ENCODE peak calls at places on chromosome 9, in six cellular contexts. One of them, this sample, is unnamed. For H3K9me3, the result is how much of the 10 kb centered on the place peaks cover.

GRCh38 chr9:117354252-117354847 is 60.5 kb downstream of the ASTN2 start:
- DNase-seq in GM23248: no peak
- DNase-seq in CD4-positive, alpha-beta T cell: no peak
- DNase-seq in HepG2: no peak
- DNase-seq in A549: no peak
- DNase-seq in heart right ventricle: no peak
- DNase-seq in this sample: no peak

GRCh38 chr9:33676746-33677505 is 118.4 kb upstream of the PRSS3 start:
- DNase-seq in CD4-positive, alpha-beta T cell: peak
- DNase-seq in HepG2: no peak
- DNase-seq in heart right ventricle: peak
- DNase-seq in A549: peak
- DNase-seq in GM23248: peak
- DNase-seq in this sample: peak

GRCh38 chr9:133967024-133967741 is 24.9 kb downstream of the VAV2 start:
- DNase-seq in HepG2: no peak
- DNase-seq in A549: no peak
- DNase-seq in heart right ventricle: no peak
- DNase-seq in CD4-positive, alpha-beta T cell: no peak
- DNase-seq in GM23248: no peak
- DNase-seq in this sample: no peak

GRCh38 chr9:91156451-91157234 is 205.1 kb downstream of the AUH start:
- DNase-seq in CD4-positive, alpha-beta T cell: no peak
- DNase-seq in A549: no peak
- DNase-seq in GM23248: peak
- DNase-seq in heart right ventricle: no peak
- DNase-seq in HepG2: no peak
- DNase-seq in this sample: no peak

GRCh38 chr9:133148351-133149129 is 15.2 kb downstream of the GBGT1 start:
- DNase-seq in heart right ventricle: no peak
- DNase-seq in CD4-positive, alpha-beta T cell: peak
- DNase-seq in A549: peak
- DNase-seq in GM23248: peak
- DNase-seq in HepG2: no peak
- DNase-seq in this sample: peak

GRCh38 chr9:109558718-109559151 is 60.6 kb upstream of the PTPN3 start:
- DNase-seq in HepG2: no peak
- DNase-seq in GM23248: no peak
- DNase-seq in CD4-positive, alpha-beta T cell: no peak
- DNase-seq in heart right ventricle: no peak
- DNase-seq in A549: no peak
- DNase-seq in this sample: no peak

GRCh38 chr9:70488793-70489105 is 74.3 kb upstream of the KLF9 start:
- DNase-seq in GM23248: no peak
- DNase-seq in CD4-positive, alpha-beta T cell: no peak
- DNase-seq in A549: no peak
- DNase-seq in heart right ventricle: peak
- DNase-seq in HepG2: no peak
- DNase-seq in this sample: no peak

GRCh38 chr9:129944501-129945116 is 98.4 kb downstream of the FNBP1 start:
- DNase-seq in CD4-positive, alpha-beta T cell: peak
- DNase-seq in A549: no peak
- DNase-seq in heart right ventricle: no peak
- DNase-seq in GM23248: no peak
- DNase-seq in HepG2: no peak
- DNase-seq in this sample: peak

GRCh38 chr9:2335260-2335659 is 286.3 kb upstream of the VLDLR start:
- DNase-seq in GM23248: no peak
- DNase-seq in heart right ventricle: no peak
- DNase-seq in A549: no peak
- DNase-seq in HepG2: no peak
- DNase-seq in CD4-positive, alpha-beta T cell: no peak
- DNase-seq in this sample: no peak

GRCh38 chr9:31799953-31800609 is 584.4 kb upstream of the ACO1 start:
- DNase-seq in A549: no peak
- DNase-seq in HepG2: peak
- DNase-seq in heart right ventricle: no peak
- DNase-seq in GM23248: peak
- DNase-seq in CD4-positive, alpha-beta T cell: no peak
- DNase-seq in this sample: no peak

GRCh38 chr9:119368681-119369581 is at the start of gene BRINP1:
- DNase-seq in heart right ventricle: no peak
- DNase-seq in CD4-positive, alpha-beta T cell: no peak
- DNase-seq in GM23248: peak
- DNase-seq in A549: peak
- DNase-seq in HepG2: no peak
- DNase-seq in this sample: no peak

GRCh38 chr9:68704804-68705635 is at the start of gene PIP5K1B:
- DNase-seq in heart right ventricle: peak
- DNase-seq in GM23248: peak
- DNase-seq in HepG2: peak
- DNase-seq in CD4-positive, alpha-beta T cell: no peak
- DNase-seq in A549: peak
- DNase-seq in this sample: peak

GRCh38 chr9:114314881-114315722 is 7.8 kb upstream of the ORM1 start:
- DNase-seq in heart right ventricle: no peak
- DNase-seq in CD4-positive, alpha-beta T cell: no peak
- DNase-seq in GM23248: peak
- DNase-seq in HepG2: no peak
- DNase-seq in A549: no peak
- DNase-seq in this sample: no peak

GRCh38 chr9:36935768-36936497 is 98.1 kb downstream of the PAX5 start:
- DNase-seq in GM23248: no peak
- DNase-seq in CD4-positive, alpha-beta T cell: no peak
- DNase-seq in A549: no peak
- DNase-seq in heart right ventricle: no peak
- DNase-seq in HepG2: no peak
- DNase-seq in this sample: no peak

GRCh38 chr9:69376651-69377050 is 51.6 kb downstream of the ENTREP1 start:
- DNase-seq in heart right ventricle: no peak
- DNase-seq in GM23248: peak
- DNase-seq in CD4-positive, alpha-beta T cell: no peak
- DNase-seq in A549: no peak
- DNase-seq in HepG2: no peak
- DNase-seq in this sample: no peak

GRCh38 chr9:75992480-75993206 is 102.2 kb downstream of the PCSK5 start:
- DNase-seq in heart right ventricle: no peak
- DNase-seq in CD4-positive, alpha-beta T cell: no peak
- DNase-seq in GM23248: peak
- DNase-seq in HepG2: no peak
- DNase-seq in A549: no peak
- DNase-seq in this sample: no peak

GRCh38 chr9:37994639-37995347 is 74.2 kb downstream of the SHB start:
- DNase-seq in heart right ventricle: peak
- DNase-seq in GM23248: peak
- DNase-seq in HepG2: no peak
- DNase-seq in A549: no peak
- DNase-seq in CD4-positive, alpha-beta T cell: no peak
- DNase-seq in this sample: no peak

GRCh38 chr9:15221746-15222145 is 85.3 kb downstream of the TTC39B start:
- DNase-seq in CD4-positive, alpha-beta T cell: no peak
- DNase-seq in HepG2: no peak
- DNase-seq in heart right ventricle: no peak
- DNase-seq in GM23248: peak
- DNase-seq in A549: no peak
- DNase-seq in this sample: no peak

GRCh38 chr9:93897075-93897970 is 57.8 kb downstream of the BARX1 start:
- DNase-seq in GM23248: no peak
- DNase-seq in HepG2: no peak
- DNase-seq in heart right ventricle: no peak
- DNase-seq in CD4-positive, alpha-beta T cell: no peak
- DNase-seq in A549: no peak
- DNase-seq in this sample: no peak

GRCh38 chr9:122216798-122217418 is 11.8 kb downstream of the LHX6 start:
- DNase-seq in heart right ventricle: no peak
- DNase-seq in A549: no peak
- DNase-seq in HepG2: no peak
- DNase-seq in CD4-positive, alpha-beta T cell: no peak
- DNase-seq in GM23248: no peak
- DNase-seq in this sample: no peak

DNA sequence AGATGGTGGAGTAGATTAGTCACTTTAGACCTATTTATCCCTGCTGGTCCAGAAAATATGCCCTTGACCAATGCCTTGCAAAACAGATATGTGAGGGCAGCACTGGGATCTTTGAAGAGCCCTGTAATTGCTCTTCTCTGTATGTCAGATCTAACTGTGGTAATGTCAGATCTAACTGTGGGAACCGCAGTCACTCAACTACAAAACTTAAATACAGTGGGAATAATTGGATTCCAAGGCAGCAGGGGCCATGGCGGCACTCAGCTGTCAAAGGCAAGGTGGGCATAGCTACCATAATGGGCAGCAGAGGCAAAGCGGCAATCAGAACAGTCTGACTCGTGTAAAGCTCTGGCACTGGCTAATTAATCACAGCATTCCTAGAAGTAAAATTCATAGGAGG is 46.2 kb downstream of the MTAP start:
- DNase-seq in HepG2: no peak
- DNase-seq in heart right ventricle: no peak
- DNase-seq in A549: no peak
- DNase-seq in GM23248: no peak
- DNase-seq in CD4-positive, alpha-beta T cell: no peak
- DNase-seq in this sample: no peak
- H3K9me3 ChIP-seq in HepG2: under half
- H3K9me3 ChIP-seq in heart right ventricle: half or more
- H3K9me3 ChIP-seq in A549: under half
- H3K9me3 ChIP-seq in GM23248: under half
- H3K9me3 ChIP-seq in CD4-positive, alpha-beta T cell: under half
- H3K9me3 ChIP-seq in this sample: under half

GRCh38 chr9:102740578-102740977 is 254.6 kb upstream of the CYLC2 start:
- DNase-seq in heart right ventricle: no peak
- DNase-seq in GM23248: no peak
- DNase-seq in CD4-positive, alpha-beta T cell: no peak
- DNase-seq in HepG2: no peak
- DNase-seq in A549: no peak
- DNase-seq in this sample: no peak
- H3K9me3 ChIP-seq in heart right ventricle: under half
- H3K9me3 ChIP-seq in GM23248: under half
- H3K9me3 ChIP-seq in CD4-positive, alpha-beta T cell: under half
- H3K9me3 ChIP-seq in HepG2: under half
- H3K9me3 ChIP-seq in A549: under half
- H3K9me3 ChIP-seq in this sample: under half

GRCh38 chr9:78745331-78745730 is 448.4 kb downstream of the PSAT1 start:
- DNase-seq in GM23248: peak
- DNase-seq in CD4-positive, alpha-beta T cell: no peak
- DNase-seq in HepG2: no peak
- DNase-seq in A549: no peak
- DNase-seq in heart right ventricle: no peak
- DNase-seq in this sample: no peak

DNA sequence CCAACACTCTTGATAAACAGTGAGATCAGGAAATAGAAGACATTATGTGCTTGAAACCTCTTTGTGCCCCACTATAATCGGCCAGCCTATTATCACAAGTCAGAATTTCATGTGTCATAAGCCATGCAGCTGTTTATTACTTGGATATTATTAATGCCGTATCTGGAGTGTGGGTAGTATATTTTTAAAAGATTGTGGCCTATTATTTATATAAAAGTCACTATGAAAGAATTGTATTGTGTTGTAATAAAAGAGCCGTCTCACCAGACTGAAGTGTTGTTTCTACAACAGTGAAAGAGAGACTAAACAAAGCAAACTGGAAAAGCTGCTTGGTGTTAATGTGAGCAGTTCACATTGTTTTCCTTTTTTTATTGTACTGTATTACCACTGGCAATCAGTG is 449.1 kb downstream of the PSAT1 start:
- DNase-seq in CD4-positive, alpha-beta T cell: no peak
- DNase-seq in HepG2: no peak
- DNase-seq in A549: no peak
- DNase-seq in heart right ventricle: no peak
- DNase-seq in GM23248: peak
- DNase-seq in this sample: no peak
- H3K9me3 ChIP-seq in CD4-positive, alpha-beta T cell: under half
- H3K9me3 ChIP-seq in HepG2: under half
- H3K9me3 ChIP-seq in A549: under half
- H3K9me3 ChIP-seq in heart right ventricle: under half
- H3K9me3 ChIP-seq in GM23248: under half
- H3K9me3 ChIP-seq in this sample: under half

DNA sequence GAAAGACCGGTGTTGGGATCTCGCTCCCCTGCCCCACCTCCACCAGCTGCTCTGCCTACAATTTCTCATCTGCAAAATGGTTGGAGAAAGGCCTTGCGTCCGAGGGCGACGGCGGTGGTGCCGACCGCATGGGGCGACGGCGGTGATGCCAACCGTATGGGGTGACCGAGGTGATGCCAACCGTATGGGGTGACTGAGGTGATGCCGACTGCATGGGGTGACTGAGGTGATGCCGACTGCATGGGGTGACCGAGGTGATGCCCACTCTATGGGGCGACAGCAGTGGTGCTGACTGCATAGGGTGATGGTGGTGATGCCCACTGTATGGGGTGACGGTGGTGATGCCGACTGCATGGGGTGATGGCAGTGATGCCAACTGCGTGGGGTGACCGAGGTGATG is 171.0 kb downstream of the OLFM1 start:
- DNase-seq in GM23248: no peak
- DNase-seq in heart right ventricle: no peak
- DNase-seq in HepG2: no peak
- DNase-seq in A549: no peak
- DNase-seq in CD4-positive, alpha-beta T cell: no peak
- DNase-seq in this sample: no peak
- H3K9me3 ChIP-seq in GM23248: under half
- H3K9me3 ChIP-seq in heart right ventricle: under half
- H3K9me3 ChIP-seq in HepG2: under half
- H3K9me3 ChIP-seq in A549: under half
- H3K9me3 ChIP-seq in CD4-positive, alpha-beta T cell: under half
- H3K9me3 ChIP-seq in this sample: under half

GRCh38 chr9:112644449-112644965 is 73.4 kb downstream of the INIP start:
- DNase-seq in HepG2: no peak
- DNase-seq in heart right ventricle: no peak
- DNase-seq in A549: no peak
- DNase-seq in CD4-positive, alpha-beta T cell: no peak
- DNase-seq in GM23248: no peak
- DNase-seq in this sample: no peak
- H3K9me3 ChIP-seq in HepG2: under half
- H3K9me3 ChIP-seq in heart right ventricle: under half
- H3K9me3 ChIP-seq in A549: under half
- H3K9me3 ChIP-seq in CD4-positive, alpha-beta T cell: under half
- H3K9me3 ChIP-seq in GM23248: under half
- H3K9me3 ChIP-seq in this sample: under half

This sample was measured in CD4-positive, CD25-positive, alpha-beta regulatory T cell.